ENCODE peak calls at places on chromosomes 16 and 17, in six cellular contexts. Z is GM12865, N is body of pancreas, S is bronchial epithelial cell, E is ovary, C is BE2C. B is an unnamed sample.
A peak's percentile ranks its signal among the peaks of the same experiment; 100 is the strongest.

GRCh38 chr17:75697651-75698291 is 23.5 kb upstream of the ITGB4 start:
- DNase-seq in N (peak; percentile 75), Z (no peak), C (no peak), S (no peak), E (no peak), B (no peak)

GRCh38 chr16:19382887-19383816 is 34.5 kb upstream of the TMC5 start:
- DNase-seq in Z (no peak), E (no peak), S (no peak), C (peak; percentile 66), N (no peak), B (no peak)

GRCh38 chr16:73743665-73744496 is 552.7 kb upstream of the PSMD7 start:
- DNase-seq in N (no peak), C (peak; percentile 39), E (no peak), S (no peak), Z (no peak), B (no peak)

GRCh38 chr17:1039511-1040215 is 42.7 kb downstream of the TIMM22 start:
- DNase-seq in C (no peak), E (no peak), N (peak; percentile 50), S (no peak), Z (no peak), B (peak; percentile 98)

GRCh38 chr17:55086635-55087058 is 118.1 kb downstream of the STXBP4 start:
- DNase-seq in E (no peak), S (peak; percentile 76), N (no peak), C (no peak), Z (no peak), B (no peak)

GRCh38 chr16:67395458-67396158 is 2.3 kb upstream of the TPPP3 start:
- DNase-seq in C (peak; percentile 90), N (peak; percentile 89), E (no peak), Z (no peak), S (peak; percentile 30), B (no peak)

GRCh38 chr16:426115-426905 is 861 bp downstream of the RAB11FIP3 start:
- DNase-seq in N (peak; percentile 89), Z (peak; percentile 31), S (no peak), E (peak; percentile 56), C (no peak), B (no peak)

GRCh38 chr16:48435906-48436305 is 50.7 kb upstream of the SIAH1 start:
- DNase-seq in E (no peak), S (no peak), C (no peak), Z (no peak), N (no peak), B (no peak)

GRCh38 chr16:49750341-49751011 is 105.4 kb downstream of the ZNF423 start:
- DNase-seq in N (no peak), Z (no peak), S (no peak), C (peak; percentile 80), E (no peak), B (no peak)

GRCh38 chr16:12907670-12908233 is 6.4 kb downstream of the SHISA9 start:
- DNase-seq in Z (peak; percentile 33), C (no peak), S (no peak), N (no peak), E (no peak), B (no peak)

GRCh38 chr16:70605284-70605659 is 41.1 kb upstream of the IL34 start:
- DNase-seq in Z (no peak), C (no peak), S (no peak), E (no peak), N (no peak), B (no peak)

GRCh38 chr16:53711390-53711789 is 7.4 kb downstream of the FTO start:
- DNase-seq in E (no peak), N (no peak), Z (no peak), S (no peak), C (no peak), B (no peak)

GRCh38 chr17:69390735-69391501 is 23.6 kb upstream of the MAP2K6 start:
- DNase-seq in S (no peak), E (no peak), Z (no peak), C (no peak), N (peak; percentile 11), B (no peak)

GRCh38 chr16:86078121-86078600 is 179.2 kb downstream of the IRF8 start:
- DNase-seq in Z (no peak), N (peak; percentile 15), E (no peak), C (peak; percentile 2), S (no peak), B (no peak)

GRCh38 chr17:75549246-75550138 is 24.0 kb downstream of the LLGL2 start:
- DNase-seq in Z (no peak), E (no peak), S (peak; percentile 42), N (peak; percentile 96), C (no peak), B (peak; percentile 37)

GRCh38 chr16:88301886-88302285 is 80.9 kb upstream of the ZNF469 start:
- DNase-seq in C (no peak), E (no peak), S (no peak), Z (no peak), N (no peak), B (no peak)

GRCh38 chr16:51630051-51630450 is 479.0 kb upstream of the SALL1 start:
- DNase-seq in C (no peak), N (no peak), Z (no peak), S (no peak), E (no peak), B (no peak)

GRCh38 chr17:70677783-70678647 is 508.7 kb downstream of the KCNJ2 start:
- DNase-seq in E (no peak), Z (no peak), C (no peak), N (no peak), S (peak; percentile 7), B (no peak)

GRCh38 chr16:89401641-89402445 is 88.5 kb downstream of the ANKRD11 start:
- DNase-seq in Z (no peak), C (no peak), N (no peak), S (no peak), E (no peak), B (no peak)

GRCh38 chr16:85395207-85395912 is 217.8 kb upstream of the GSE1 start:
- DNase-seq in E (peak; percentile 84), N (peak; percentile 68), Z (peak; percentile 40), S (peak; percentile 96), C (peak; percentile 97), B (peak; percentile 24)

GRCh38 chr16:47073223-47074155 is 70.3 kb downstream of the NETO2 start:
- DNase-seq in C (no peak), Z (no peak), S (no peak), E (no peak), N (no peak), B (no peak)

GRCh38 chr17:63517825-63518534 is 5.2 kb upstream of the KCNH6 start:
- DNase-seq in C (no peak), E (no peak), Z (no peak), S (no peak), N (no peak), B (no peak)

GRCh38 chr17:42247734-42248133 is 28.5 kb downstream of the STAT5B start:
- DNase-seq in C (peak; percentile 23), S (peak; percentile 54), Z (no peak), E (no peak), N (no peak), B (peak; percentile 50)

GRCh38 chr17:64491995-64492394 is 4.9 kb downstream of the POLG2 start:
- DNase-seq in E (no peak), C (no peak), Z (no peak), N (no peak), S (peak; percentile 68), B (no peak)

DNA sequence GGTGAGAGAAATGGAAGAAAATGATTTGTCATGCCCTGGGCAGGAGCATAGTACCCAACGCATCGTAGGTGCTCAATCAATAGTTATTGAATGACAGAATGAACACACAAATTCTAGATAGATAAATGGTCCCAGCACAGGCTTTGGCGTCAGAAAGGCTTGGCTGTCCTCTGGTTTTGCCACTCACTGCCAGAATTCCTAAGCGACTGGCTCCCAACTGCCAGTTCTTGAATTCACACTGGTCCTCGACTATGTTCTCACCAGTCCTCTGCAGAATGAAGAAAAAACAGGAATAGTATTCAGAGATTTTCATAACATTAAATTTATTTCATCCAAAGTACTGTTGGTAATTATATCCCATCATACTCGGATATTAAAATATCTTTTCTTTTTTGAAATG is 163.1 kb upstream of the NOL11 start:
- DNase-seq in N (no peak), C (no peak), S (no peak), Z (no peak), E (no peak), B (no peak)
- TF ChIP-seq CTCF in N (no peak), C (no peak), S (no peak), Z (no peak), E (no peak), B (no peak)

DNA sequence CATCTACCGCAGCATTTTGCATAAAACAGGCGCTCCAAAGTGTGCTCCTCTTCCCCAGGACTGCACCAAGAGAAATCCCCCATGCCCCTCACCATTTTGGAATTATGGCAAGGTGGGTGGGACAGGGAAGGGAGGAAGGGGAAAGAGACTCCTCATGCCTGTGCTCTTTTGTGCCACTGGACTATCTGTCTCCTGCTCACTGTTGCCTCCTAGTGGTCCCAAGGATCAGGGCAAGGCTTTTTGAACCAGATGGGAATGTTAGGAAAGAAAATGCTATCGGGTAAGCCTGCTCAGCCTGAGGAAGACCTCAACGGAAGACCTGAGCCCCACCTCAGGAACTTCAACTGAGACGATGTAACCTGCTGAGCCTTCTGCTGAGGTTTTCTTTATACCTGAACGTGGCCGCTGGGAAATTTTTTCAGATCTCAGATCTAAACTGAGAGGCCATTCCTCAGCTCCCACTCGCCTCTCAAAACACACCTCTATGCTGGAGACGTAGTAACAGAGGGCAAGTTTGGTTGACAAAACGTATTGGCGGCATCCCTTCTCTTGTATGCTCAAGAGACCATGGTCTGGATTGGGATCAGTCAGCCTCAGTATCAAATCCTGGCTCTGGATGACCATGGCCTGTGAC is 58.3 kb downstream of the SPACA3 start:
- DNase-seq in C (peak; percentile 63), E (no peak), S (peak; percentile 44), N (peak; percentile 69), Z (peak; percentile 59), B (no peak)
- TF ChIP-seq CTCF in C (peak; percentile 97), E (no peak), S (peak; percentile 93), N (peak; percentile 78), Z (peak; percentile 97), B (peak; percentile 91)

GRCh38 chr17:78607061-78607460 is 29.9 kb upstream of the DNAH17 start:
- DNase-seq in Z (no peak), E (no peak), N (no peak), S (no peak), C (no peak), B (no peak)

GRCh38 chr17:78608122-78608803 is 31.1 kb upstream of the DNAH17 start:
- DNase-seq in E (no peak), C (no peak), S (no peak), N (no peak), Z (no peak), B (no peak)

GRCh38 chr17:78605886-78606285 is 28.7 kb upstream of the DNAH17 start:
- DNase-seq in E (no peak), Z (no peak), C (no peak), N (no peak), S (no peak), B (no peak)

GRCh38 chr17:78602246-78602645 is 25.1 kb upstream of the DNAH17 start:
- DNase-seq in Z (no peak), N (no peak), S (no peak), C (no peak), E (no peak), B (no peak)

DNA sequence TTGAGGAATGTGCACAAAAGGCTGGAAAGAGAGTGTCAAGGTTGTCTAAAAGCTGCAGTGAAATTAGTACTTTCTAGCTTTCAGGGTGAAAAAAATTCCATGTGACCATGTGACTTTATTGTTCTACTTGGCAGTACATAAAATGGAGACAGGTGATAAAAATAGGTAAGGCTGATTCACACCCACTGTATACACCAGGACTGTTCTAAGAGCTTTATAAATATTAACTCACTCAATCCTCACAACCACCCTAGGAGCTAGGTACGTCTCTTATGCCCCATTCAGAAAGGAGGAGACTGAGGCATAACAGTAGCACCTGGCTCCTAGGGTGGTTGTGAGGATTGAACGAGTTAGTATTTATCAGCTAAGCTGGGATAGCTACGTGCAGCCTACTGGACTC is 28.2 kb upstream of the DNAH17 start:
- DNase-seq in N (no peak), S (no peak), E (no peak), C (no peak), Z (no peak), B (no peak)
- TF ChIP-seq CTCF in N (no peak), S (no peak), E (no peak), C (no peak), Z (no peak), B (no peak)

GRCh38 chr16:68749424-68749823 is 12.3 kb downstream of the CDH1 start:
- DNase-seq in E (no peak), N (no peak), S (no peak), Z (peak; percentile 36), C (no peak), B (no peak)
- TF ChIP-seq CTCF in E (no peak), N (no peak), S (peak; percentile 18), Z (peak; percentile 14), C (no peak), B (no peak)

B was measured in CD14-positive monocyte.